ENCODE peak calls at places on chromosomes 2 and 18, in ten cellular contexts. One of them, this sample, is unnamed. For H3K9me3, the result is how much of the 10 kb centered on the place peaks cover.

GRCh38 chr2:50490991-50491390 is 540.9 kb downstream of the NRXN1 start:
- DNase-seq in Caco-2: no peak
- DNase-seq in tibial artery: no peak
- DNase-seq in esophagus squamous epithelium: no peak
- DNase-seq in astrocyte: no peak
- DNase-seq in lower lobe of right lung: no peak
- DNase-seq in HCT116: no peak
- DNase-seq in transverse colon: no peak
- DNase-seq in colonic mucosa: no peak
- DNase-seq in breast epithelium: no peak
- DNase-seq in this sample: no peak

GRCh38 chr2:151251012-151251411 is 10.7 kb downstream of the RBM43 start:
- DNase-seq in astrocyte: peak
- DNase-seq in colonic mucosa: no peak
- DNase-seq in breast epithelium: no peak
- DNase-seq in Caco-2: no peak
- DNase-seq in transverse colon: no peak
- DNase-seq in tibial artery: no peak
- DNase-seq in HCT116: no peak
- DNase-seq in esophagus squamous epithelium: no peak
- DNase-seq in lower lobe of right lung: no peak
- DNase-seq in this sample: no peak

GRCh38 chr2:4674007-4674406 is 970.6 kb downstream of the DCDC2C start:
- DNase-seq in Caco-2: no peak
- DNase-seq in transverse colon: no peak
- DNase-seq in lower lobe of right lung: no peak
- DNase-seq in breast epithelium: no peak
- DNase-seq in HCT116: no peak
- DNase-seq in astrocyte: no peak
- DNase-seq in tibial artery: no peak
- DNase-seq in esophagus squamous epithelium: no peak
- DNase-seq in colonic mucosa: no peak
- DNase-seq in this sample: no peak

GRCh38 chr2:105515581-105516415 is 116.9 kb upstream of the FHL2 start:
- DNase-seq in esophagus squamous epithelium: no peak
- DNase-seq in transverse colon: no peak
- DNase-seq in colonic mucosa: no peak
- DNase-seq in HCT116: no peak
- DNase-seq in lower lobe of right lung: peak
- DNase-seq in astrocyte: peak
- DNase-seq in breast epithelium: peak
- DNase-seq in tibial artery: peak
- DNase-seq in Caco-2: no peak
- DNase-seq in this sample: peak

GRCh38 chr2:241891315-241891987 is 21.9 kb downstream of the RTP5 start:
- DNase-seq in breast epithelium: no peak
- DNase-seq in HCT116: no peak
- DNase-seq in esophagus squamous epithelium: no peak
- DNase-seq in Caco-2: no peak
- DNase-seq in transverse colon: no peak
- DNase-seq in colonic mucosa: no peak
- DNase-seq in tibial artery: no peak
- DNase-seq in astrocyte: no peak
- DNase-seq in lower lobe of right lung: peak
- DNase-seq in this sample: no peak

GRCh38 chr2:101720732-101721131 is 23.2 kb downstream of the MAP4K4 start:
- DNase-seq in breast epithelium: no peak
- DNase-seq in esophagus squamous epithelium: no peak
- DNase-seq in lower lobe of right lung: no peak
- DNase-seq in Caco-2: no peak
- DNase-seq in astrocyte: no peak
- DNase-seq in colonic mucosa: no peak
- DNase-seq in transverse colon: no peak
- DNase-seq in HCT116: no peak
- DNase-seq in tibial artery: no peak
- DNase-seq in this sample: no peak

GRCh38 chr2:56244911-56245530 is 61.2 kb downstream of the CCDC85A start:
- DNase-seq in astrocyte: peak
- DNase-seq in breast epithelium: no peak
- DNase-seq in esophagus squamous epithelium: no peak
- DNase-seq in transverse colon: no peak
- DNase-seq in HCT116: no peak
- DNase-seq in tibial artery: no peak
- DNase-seq in lower lobe of right lung: no peak
- DNase-seq in Caco-2: no peak
- DNase-seq in colonic mucosa: peak
- DNase-seq in this sample: no peak

GRCh38 chr2:98476192-98476868 is 31.7 kb downstream of the INPP4A start:
- DNase-seq in Caco-2: no peak
- DNase-seq in breast epithelium: no peak
- DNase-seq in astrocyte: no peak
- DNase-seq in esophagus squamous epithelium: no peak
- DNase-seq in lower lobe of right lung: no peak
- DNase-seq in colonic mucosa: peak
- DNase-seq in tibial artery: no peak
- DNase-seq in HCT116: no peak
- DNase-seq in transverse colon: peak
- DNase-seq in this sample: no peak

GRCh38 chr2:98514879-98515570 is 70.4 kb downstream of the INPP4A start:
- DNase-seq in astrocyte: peak
- DNase-seq in tibial artery: no peak
- DNase-seq in transverse colon: no peak
- DNase-seq in lower lobe of right lung: no peak
- DNase-seq in HCT116: no peak
- DNase-seq in esophagus squamous epithelium: no peak
- DNase-seq in Caco-2: no peak
- DNase-seq in colonic mucosa: no peak
- DNase-seq in breast epithelium: no peak
- DNase-seq in this sample: no peak

GRCh38 chr18:57220485-57220884 is 73.6 kb downstream of the BOD1L2 start:
- DNase-seq in astrocyte: no peak
- DNase-seq in Caco-2: no peak
- DNase-seq in HCT116: no peak
- DNase-seq in transverse colon: no peak
- DNase-seq in colonic mucosa: no peak
- DNase-seq in tibial artery: no peak
- DNase-seq in breast epithelium: no peak
- DNase-seq in esophagus squamous epithelium: no peak
- DNase-seq in lower lobe of right lung: no peak
- DNase-seq in this sample: no peak

GRCh38 chr2:50196775-50197482 is 835.0 kb downstream of the NRXN1 start:
- DNase-seq in colonic mucosa: no peak
- DNase-seq in transverse colon: no peak
- DNase-seq in esophagus squamous epithelium: no peak
- DNase-seq in Caco-2: no peak
- DNase-seq in lower lobe of right lung: no peak
- DNase-seq in breast epithelium: no peak
- DNase-seq in HCT116: no peak
- DNase-seq in astrocyte: no peak
- DNase-seq in tibial artery: no peak
- DNase-seq in this sample: no peak

GRCh38 chr2:201298462-201298861 is 38.1 kb downstream of the CASP8 start:
- DNase-seq in astrocyte: peak
- DNase-seq in Caco-2: no peak
- DNase-seq in breast epithelium: no peak
- DNase-seq in HCT116: no peak
- DNase-seq in transverse colon: no peak
- DNase-seq in lower lobe of right lung: no peak
- DNase-seq in esophagus squamous epithelium: no peak
- DNase-seq in colonic mucosa: no peak
- DNase-seq in tibial artery: no peak
- DNase-seq in this sample: no peak

GRCh38 chr2:119174216-119174992 is 15.9 kb upstream of the C1QL2 start:
- DNase-seq in lower lobe of right lung: peak
- DNase-seq in transverse colon: peak
- DNase-seq in esophagus squamous epithelium: no peak
- DNase-seq in breast epithelium: no peak
- DNase-seq in HCT116: peak
- DNase-seq in Caco-2: peak
- DNase-seq in colonic mucosa: peak
- DNase-seq in astrocyte: no peak
- DNase-seq in tibial artery: no peak
- DNase-seq in this sample: peak

DNA sequence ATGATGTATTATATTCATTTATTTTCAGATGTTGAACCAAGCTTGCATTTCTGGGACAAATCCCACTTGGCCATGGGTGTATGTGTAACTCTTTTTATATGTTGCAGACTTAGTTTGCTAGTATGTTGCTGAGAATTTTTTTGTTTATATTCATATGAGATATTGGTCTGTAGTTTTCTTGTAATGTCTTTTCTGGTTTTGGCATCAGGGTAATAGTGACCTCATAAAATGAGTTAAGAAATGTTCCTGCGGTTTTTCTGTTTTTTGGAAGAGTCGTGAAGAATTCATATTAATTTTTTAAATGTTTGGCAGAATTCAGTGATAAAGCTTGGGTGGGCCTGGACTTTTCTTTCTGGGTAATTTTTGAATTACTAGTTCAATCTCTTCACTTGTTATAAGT is 88.7 kb downstream of the ASB1 start:
- DNase-seq in esophagus squamous epithelium: no peak
- DNase-seq in colonic mucosa: no peak
- DNase-seq in breast epithelium: no peak
- DNase-seq in Caco-2: no peak
- DNase-seq in astrocyte: no peak
- DNase-seq in transverse colon: no peak
- DNase-seq in tibial artery: no peak
- DNase-seq in HCT116: no peak
- DNase-seq in lower lobe of right lung: no peak
- DNase-seq in this sample: no peak
- H3K9me3 ChIP-seq in esophagus squamous epithelium: under half
- H3K9me3 ChIP-seq in colonic mucosa: under half
- H3K9me3 ChIP-seq in breast epithelium: under half
- H3K9me3 ChIP-seq in Caco-2: under half
- H3K9me3 ChIP-seq in astrocyte: under half
- H3K9me3 ChIP-seq in transverse colon: under half
- H3K9me3 ChIP-seq in tibial artery: under half
- H3K9me3 ChIP-seq in HCT116: under half
- H3K9me3 ChIP-seq in lower lobe of right lung: under half
- H3K9me3 ChIP-seq in this sample: under half

GRCh38 chr2:113050921-113051895 is 1.5 kb downstream of the IL36B start:
- DNase-seq in esophagus squamous epithelium: no peak
- DNase-seq in transverse colon: no peak
- DNase-seq in Caco-2: no peak
- DNase-seq in colonic mucosa: no peak
- DNase-seq in breast epithelium: no peak
- DNase-seq in tibial artery: no peak
- DNase-seq in astrocyte: no peak
- DNase-seq in HCT116: no peak
- DNase-seq in lower lobe of right lung: no peak
- DNase-seq in this sample: no peak
- H3K4me3 ChIP-seq in esophagus squamous epithelium: no peak
- H3K4me3 ChIP-seq in transverse colon: no peak
- H3K4me3 ChIP-seq in Caco-2: no peak
- H3K4me3 ChIP-seq in colonic mucosa: no peak
- H3K4me3 ChIP-seq in breast epithelium: no peak
- H3K4me3 ChIP-seq in tibial artery: no peak
- H3K4me3 ChIP-seq in astrocyte: no peak
- H3K4me3 ChIP-seq in HCT116: no peak
- H3K4me3 ChIP-seq in lower lobe of right lung: no peak
- H3K4me3 ChIP-seq in this sample: no peak

DNA sequence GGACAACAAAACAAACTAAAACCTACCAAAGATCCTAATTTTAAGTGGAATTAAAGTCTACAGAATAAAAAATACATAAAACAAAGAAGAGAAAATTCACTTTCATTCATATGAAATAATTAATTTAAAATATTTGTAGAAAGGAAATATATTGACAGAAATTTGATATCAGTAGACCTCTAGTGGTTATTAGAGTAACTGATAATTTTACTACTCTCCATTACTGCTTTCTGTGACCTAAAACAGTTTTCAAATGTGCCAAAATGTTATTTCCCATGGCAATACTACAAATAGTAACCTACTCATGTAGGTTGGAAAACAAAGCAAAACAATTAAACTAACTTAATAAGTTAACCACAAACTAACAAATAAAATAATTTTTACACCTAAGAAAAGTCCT is 147.1 kb downstream of the NOL4 start:
- DNase-seq in breast epithelium: no peak
- DNase-seq in transverse colon: no peak
- DNase-seq in lower lobe of right lung: no peak
- DNase-seq in Caco-2: no peak
- DNase-seq in HCT116: no peak
- DNase-seq in esophagus squamous epithelium: no peak
- DNase-seq in tibial artery: no peak
- DNase-seq in astrocyte: no peak
- DNase-seq in colonic mucosa: no peak
- DNase-seq in this sample: no peak
- TF ChIP-seq CTCF in breast epithelium: no peak
- TF ChIP-seq CTCF in transverse colon: no peak
- TF ChIP-seq CTCF in lower lobe of right lung: no peak
- TF ChIP-seq CTCF in Caco-2: no peak
- TF ChIP-seq CTCF in HCT116: no peak
- TF ChIP-seq CTCF in esophagus squamous epithelium: no peak
- TF ChIP-seq CTCF in tibial artery: no peak
- TF ChIP-seq CTCF in astrocyte: no peak
- TF ChIP-seq CTCF in colonic mucosa: no peak
- TF ChIP-seq CTCF in this sample: peak

GRCh38 chr18:79896746-79897145 is 54.7 kb downstream of the SLC66A2 start:
- DNase-seq in breast epithelium: no peak
- DNase-seq in transverse colon: no peak
- DNase-seq in astrocyte: no peak
- DNase-seq in lower lobe of right lung: no peak
- DNase-seq in Caco-2: no peak
- DNase-seq in colonic mucosa: no peak
- DNase-seq in tibial artery: no peak
- DNase-seq in HCT116: no peak
- DNase-seq in esophagus squamous epithelium: no peak
- DNase-seq in this sample: no peak
- H3K9me3 ChIP-seq in breast epithelium: under half
- H3K9me3 ChIP-seq in transverse colon: under half
- H3K9me3 ChIP-seq in astrocyte: under half
- H3K9me3 ChIP-seq in lower lobe of right lung: under half
- H3K9me3 ChIP-seq in Caco-2: under half
- H3K9me3 ChIP-seq in colonic mucosa: under half
- H3K9me3 ChIP-seq in tibial artery: under half
- H3K9me3 ChIP-seq in HCT116: under half
- H3K9me3 ChIP-seq in esophagus squamous epithelium: half or more
- H3K9me3 ChIP-seq in this sample: under half

This sample was measured in right lobe of liver.